ENCODE peak calls at places on chromosomes 16 and 17, in five cellular contexts. One of them, this sample, is unnamed.

GRCh38 chr17:32261521-32261792 is 4.2 kb upstream of the RHBDL3 start:
- DNase-seq in HepG2: no peak
- DNase-seq in stomach: no peak
- DNase-seq in GM12865: no peak
- DNase-seq in fibroblast of the aortic adventitia: no peak
- DNase-seq in this sample: no peak

GRCh38 chr16:85583491-85584181 is 29.5 kb upstream of the GSE1 start:
- DNase-seq in HepG2: no peak
- DNase-seq in stomach: no peak
- DNase-seq in GM12865: no peak
- DNase-seq in fibroblast of the aortic adventitia: peak
- DNase-seq in this sample: no peak

GRCh38 chr16:27238016-27238587 is 30.5 kb downstream of the NSMCE1 start:
- DNase-seq in HepG2: no peak
- DNase-seq in stomach: peak
- DNase-seq in GM12865: no peak
- DNase-seq in fibroblast of the aortic adventitia: no peak
- DNase-seq in this sample: no peak

GRCh38 chr17:57110152-57110542 is 25.1 kb downstream of the AKAP1 start:
- DNase-seq in HepG2: no peak
- DNase-seq in stomach: no peak
- DNase-seq in GM12865: no peak
- DNase-seq in fibroblast of the aortic adventitia: no peak
- DNase-seq in this sample: no peak

GRCh38 chr16:73214825-73215481 is 167.0 kb upstream of the ZFHX3 start:
- DNase-seq in HepG2: no peak
- DNase-seq in stomach: no peak
- DNase-seq in GM12865: no peak
- DNase-seq in fibroblast of the aortic adventitia: peak
- DNase-seq in this sample: no peak

GRCh38 chr16:67966549-67967182 is 1.8 kb downstream of the SLC12A4 start:
- DNase-seq in HepG2: peak
- DNase-seq in stomach: no peak
- DNase-seq in GM12865: no peak
- DNase-seq in fibroblast of the aortic adventitia: peak
- DNase-seq in this sample: no peak

GRCh38 chr17:65553646-65554567 is 7.5 kb downstream of the AXIN2 start:
- DNase-seq in HepG2: no peak
- DNase-seq in stomach: no peak
- DNase-seq in GM12865: no peak
- DNase-seq in fibroblast of the aortic adventitia: peak
- DNase-seq in this sample: no peak

GRCh38 chr16:15041260-15042011 is 14.4 kb downstream of the NTAN1 start:
- DNase-seq in HepG2: no peak
- DNase-seq in stomach: peak
- DNase-seq in GM12865: no peak
- DNase-seq in fibroblast of the aortic adventitia: peak
- DNase-seq in this sample: no peak

GRCh38 chr17:35809855-35810461 is 674 bp downstream of the TAF15 start:
- DNase-seq in HepG2: no peak
- DNase-seq in stomach: no peak
- DNase-seq in GM12865: no peak
- DNase-seq in fibroblast of the aortic adventitia: peak
- DNase-seq in this sample: no peak

GRCh38 chr17:72538921-72539352 is 418.1 kb downstream of the SOX9 start:
- DNase-seq in HepG2: no peak
- DNase-seq in stomach: peak
- DNase-seq in GM12865: no peak
- DNase-seq in fibroblast of the aortic adventitia: no peak
- DNase-seq in this sample: peak

GRCh38 chr17:18259621-18260331 is 686 bp upstream of the MIEF2 start:
- DNase-seq in HepG2: peak
- DNase-seq in stomach: no peak
- DNase-seq in GM12865: no peak
- DNase-seq in fibroblast of the aortic adventitia: no peak
- DNase-seq in this sample: no peak

GRCh38 chr16:1408171-1408837 is 6.2 kb downstream of the UNKL start:
- DNase-seq in HepG2: peak
- DNase-seq in stomach: peak
- DNase-seq in GM12865: peak
- DNase-seq in fibroblast of the aortic adventitia: peak
- DNase-seq in this sample: peak

GRCh38 chr16:11181889-11182279 is 74.1 kb downstream of the SOCS1 start:
- DNase-seq in HepG2: no peak
- DNase-seq in stomach: no peak
- DNase-seq in GM12865: peak
- DNase-seq in fibroblast of the aortic adventitia: no peak
- DNase-seq in this sample: no peak

GRCh38 chr16:68992521-68992920 is 112.9 kb upstream of the HAS3 start:
- DNase-seq in HepG2: peak
- DNase-seq in stomach: no peak
- DNase-seq in GM12865: no peak
- DNase-seq in fibroblast of the aortic adventitia: peak
- DNase-seq in this sample: no peak

GRCh38 chr16:66604376-66605176 is at the start of gene CMTM3:
- DNase-seq in HepG2: peak
- DNase-seq in stomach: peak
- DNase-seq in GM12865: peak
- DNase-seq in fibroblast of the aortic adventitia: peak
- DNase-seq in this sample: peak

GRCh38 chr17:44033841-44034408 is 19.2 kb upstream of the TMEM101 start:
- DNase-seq in HepG2: no peak
- DNase-seq in stomach: no peak
- DNase-seq in GM12865: no peak
- DNase-seq in fibroblast of the aortic adventitia: no peak
- DNase-seq in this sample: no peak

GRCh38 chr17:19657182-19657581 is 8.6 kb downstream of the ALDH3A2 start:
- DNase-seq in HepG2: peak
- DNase-seq in stomach: no peak
- DNase-seq in GM12865: no peak
- DNase-seq in fibroblast of the aortic adventitia: no peak
- DNase-seq in this sample: no peak

GRCh38 chr17:70896843-70897242 is 727.5 kb downstream of the KCNJ2 start:
- DNase-seq in HepG2: no peak
- DNase-seq in stomach: no peak
- DNase-seq in GM12865: no peak
- DNase-seq in fibroblast of the aortic adventitia: no peak
- DNase-seq in this sample: no peak
- TF ChIP-seq CTCF in HepG2: no peak
- TF ChIP-seq CTCF in stomach: no peak
- TF ChIP-seq CTCF in GM12865: no peak
- TF ChIP-seq CTCF in fibroblast of the aortic adventitia: no peak
- TF ChIP-seq CTCF in this sample: no peak

GRCh38 chr17:34354637-34355036 is 1.6 kb upstream of the CCL13 start:
- DNase-seq in HepG2: no peak
- DNase-seq in stomach: no peak
- DNase-seq in GM12865: no peak
- DNase-seq in fibroblast of the aortic adventitia: peak
- DNase-seq in this sample: no peak

GRCh38 chr17:34358631-34359030 is 2.4 kb downstream of the CCL13 start:
- DNase-seq in HepG2: no peak
- DNase-seq in stomach: no peak
- DNase-seq in GM12865: no peak
- DNase-seq in fibroblast of the aortic adventitia: no peak
- DNase-seq in this sample: no peak

GRCh38 chr17:34356194-34356593 is at the start of gene CCL13:
- DNase-seq in HepG2: no peak
- DNase-seq in stomach: no peak
- DNase-seq in GM12865: no peak
- DNase-seq in fibroblast of the aortic adventitia: no peak
- DNase-seq in this sample: no peak

GRCh38 chr17:34360571-34360970 is 2.5 kb downstream of the CCL1 start:
- DNase-seq in HepG2: no peak
- DNase-seq in stomach: no peak
- DNase-seq in GM12865: no peak
- DNase-seq in fibroblast of the aortic adventitia: no peak
- DNase-seq in this sample: no peak

GRCh38 chr17:34357398-34357797 is 1.1 kb downstream of the CCL13 start:
- DNase-seq in HepG2: no peak
- DNase-seq in stomach: no peak
- DNase-seq in GM12865: no peak
- DNase-seq in fibroblast of the aortic adventitia: no peak
- DNase-seq in this sample: no peak
- TF ChIP-seq CTCF in HepG2: no peak
- TF ChIP-seq CTCF in stomach: no peak
- TF ChIP-seq CTCF in GM12865: no peak
- TF ChIP-seq CTCF in fibroblast of the aortic adventitia: no peak
- TF ChIP-seq CTCF in this sample: no peak

DNA sequence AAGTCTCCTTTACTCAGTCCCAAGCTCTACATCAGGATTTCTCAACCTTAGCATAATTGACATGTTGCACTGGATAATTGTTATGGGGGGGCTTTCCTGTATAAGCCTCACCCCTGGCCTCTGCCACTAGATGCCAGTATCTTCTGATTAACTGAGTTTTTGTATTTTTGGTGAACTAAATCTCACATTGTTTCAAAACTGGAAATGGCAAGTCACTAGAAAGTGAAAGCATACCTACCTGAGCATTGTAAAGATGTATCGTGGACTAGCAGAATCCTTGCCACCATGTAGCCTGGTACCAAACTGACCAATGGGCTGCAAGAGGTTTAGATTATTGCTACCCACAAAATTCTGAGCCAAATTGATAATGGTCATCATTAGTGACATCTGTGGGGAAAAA is 15.0 kb downstream of the TOP2A start:
- DNase-seq in HepG2: no peak
- DNase-seq in stomach: no peak
- DNase-seq in GM12865: no peak
- DNase-seq in fibroblast of the aortic adventitia: no peak
- DNase-seq in this sample: no peak
- TF ChIP-seq CTCF in HepG2: no peak
- TF ChIP-seq CTCF in stomach: no peak
- TF ChIP-seq CTCF in GM12865: no peak
- TF ChIP-seq CTCF in fibroblast of the aortic adventitia: peak
- TF ChIP-seq CTCF in this sample: no peak

GRCh38 chr16:22973451-22973991 is 159.6 kb downstream of the HS3ST2 start:
- DNase-seq in HepG2: no peak
- DNase-seq in stomach: no peak
- DNase-seq in GM12865: no peak
- DNase-seq in fibroblast of the aortic adventitia: no peak
- DNase-seq in this sample: no peak

GRCh38 chr16:22979038-22979437 is 165.1 kb downstream of the HS3ST2 start:
- DNase-seq in HepG2: no peak
- DNase-seq in stomach: no peak
- DNase-seq in GM12865: no peak
- DNase-seq in fibroblast of the aortic adventitia: no peak
- DNase-seq in this sample: no peak

GRCh38 chr16:22971346-22971924 is 157.5 kb downstream of the HS3ST2 start:
- DNase-seq in HepG2: no peak
- DNase-seq in stomach: no peak
- DNase-seq in GM12865: no peak
- DNase-seq in fibroblast of the aortic adventitia: no peak
- DNase-seq in this sample: no peak

DNA sequence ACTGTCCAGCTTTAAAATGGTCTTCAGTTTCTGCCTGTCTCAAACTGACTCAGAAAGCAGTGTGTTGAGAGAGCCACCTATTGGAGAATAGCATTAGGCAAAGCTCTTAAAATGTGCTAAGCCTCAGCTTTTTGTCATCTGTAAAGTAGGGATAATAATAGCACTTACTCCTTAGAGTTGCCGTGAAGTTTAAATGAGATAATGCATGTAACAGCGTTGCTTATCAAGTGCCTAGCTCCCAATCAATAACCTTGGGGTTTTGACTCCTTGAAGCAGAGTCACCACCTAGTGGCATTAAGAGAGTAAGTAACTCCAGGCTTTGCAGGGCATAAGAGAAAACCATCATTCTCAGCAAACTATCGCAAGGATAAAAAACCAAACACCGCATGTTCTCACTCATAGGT is 163.3 kb downstream of the HS3ST2 start:
- DNase-seq in HepG2: peak
- DNase-seq in stomach: no peak
- DNase-seq in GM12865: peak
- DNase-seq in fibroblast of the aortic adventitia: peak
- DNase-seq in this sample: no peak
- TF ChIP-seq CTCF in HepG2: peak
- TF ChIP-seq CTCF in stomach: no peak
- TF ChIP-seq CTCF in GM12865: peak
- TF ChIP-seq CTCF in fibroblast of the aortic adventitia: no peak
- TF ChIP-seq CTCF in this sample: peak

This sample was measured in neural crest cell.